ENCODE peak calls at places on chromosomes 16 and 17, in seven cellular contexts. One of them, this sample, is unnamed.

GRCh38 chr16:80583466-80583865 is 42.7 kb downstream of the DYNLRB2 start:
- DNase-seq in psoas muscle: no peak
- DNase-seq in activated CD8-positive, alpha-beta T cell treated with anti-CD3 and anti-CD28 coated beads for 36 hours: peak
- DNase-seq in WTC11: no peak
- DNase-seq in sigmoid colon: no peak
- DNase-seq in chondrocyte: no peak
- DNase-seq in RWPE1: no peak
- DNase-seq in this sample: peak

GRCh38 chr17:21676281-21677111 is 15.8 kb upstream of the KCNJ18 start:
- DNase-seq in psoas muscle: no peak
- DNase-seq in activated CD8-positive, alpha-beta T cell treated with anti-CD3 and anti-CD28 coated beads for 36 hours: no peak
- DNase-seq in WTC11: no peak
- DNase-seq in sigmoid colon: peak
- DNase-seq in chondrocyte: no peak
- DNase-seq in RWPE1: no peak
- DNase-seq in this sample: no peak

GRCh38 chr17:73025041-73025440 is 67.4 kb downstream of the SLC39A11 start:
- DNase-seq in psoas muscle: no peak
- DNase-seq in activated CD8-positive, alpha-beta T cell treated with anti-CD3 and anti-CD28 coated beads for 36 hours: no peak
- DNase-seq in WTC11: no peak
- DNase-seq in sigmoid colon: no peak
- DNase-seq in chondrocyte: no peak
- DNase-seq in RWPE1: no peak
- DNase-seq in this sample: no peak

GRCh38 chr16:85296859-85297698 is 184.8 kb upstream of the CIBAR2 start:
- DNase-seq in psoas muscle: peak
- DNase-seq in activated CD8-positive, alpha-beta T cell treated with anti-CD3 and anti-CD28 coated beads for 36 hours: peak
- DNase-seq in WTC11: peak
- DNase-seq in sigmoid colon: no peak
- DNase-seq in chondrocyte: no peak
- DNase-seq in RWPE1: peak
- DNase-seq in this sample: peak

GRCh38 chr16:64365448-64365858 is 756.4 kb downstream of the CDH11 start:
- DNase-seq in psoas muscle: no peak
- DNase-seq in activated CD8-positive, alpha-beta T cell treated with anti-CD3 and anti-CD28 coated beads for 36 hours: no peak
- DNase-seq in WTC11: no peak
- DNase-seq in sigmoid colon: no peak
- DNase-seq in chondrocyte: no peak
- DNase-seq in RWPE1: no peak
- DNase-seq in this sample: no peak

GRCh38 chr17:72381597-72382397 is 261.0 kb downstream of the SOX9 start:
- DNase-seq in psoas muscle: no peak
- DNase-seq in activated CD8-positive, alpha-beta T cell treated with anti-CD3 and anti-CD28 coated beads for 36 hours: no peak
- DNase-seq in WTC11: peak
- DNase-seq in sigmoid colon: no peak
- DNase-seq in chondrocyte: no peak
- DNase-seq in RWPE1: no peak
- DNase-seq in this sample: no peak

GRCh38 chr16:67014641-67015315 is 14.2 kb upstream of the CBFB start:
- DNase-seq in psoas muscle: no peak
- DNase-seq in activated CD8-positive, alpha-beta T cell treated with anti-CD3 and anti-CD28 coated beads for 36 hours: no peak
- DNase-seq in WTC11: no peak
- DNase-seq in sigmoid colon: peak
- DNase-seq in chondrocyte: peak
- DNase-seq in RWPE1: no peak
- DNase-seq in this sample: no peak

GRCh38 chr16:66036775-66037715 is 329.4 kb upstream of the CDH5 start:
- DNase-seq in psoas muscle: peak
- DNase-seq in activated CD8-positive, alpha-beta T cell treated with anti-CD3 and anti-CD28 coated beads for 36 hours: no peak
- DNase-seq in WTC11: no peak
- DNase-seq in sigmoid colon: no peak
- DNase-seq in chondrocyte: no peak
- DNase-seq in RWPE1: no peak
- DNase-seq in this sample: no peak

GRCh38 chr17:37614391-37614790 is 5.2 kb upstream of the SYNRG start:
- DNase-seq in psoas muscle: no peak
- DNase-seq in activated CD8-positive, alpha-beta T cell treated with anti-CD3 and anti-CD28 coated beads for 36 hours: no peak
- DNase-seq in WTC11: no peak
- DNase-seq in sigmoid colon: no peak
- DNase-seq in chondrocyte: no peak
- DNase-seq in RWPE1: peak
- DNase-seq in this sample: peak

GRCh38 chr17:77445030-77445907 is 304.5 kb downstream of the SEC14L1 start:
- DNase-seq in psoas muscle: peak
- DNase-seq in activated CD8-positive, alpha-beta T cell treated with anti-CD3 and anti-CD28 coated beads for 36 hours: peak
- DNase-seq in WTC11: no peak
- DNase-seq in sigmoid colon: peak
- DNase-seq in chondrocyte: no peak
- DNase-seq in RWPE1: no peak
- DNase-seq in this sample: no peak

GRCh38 chr16:66296591-66296990 is 69.9 kb upstream of the CDH5 start:
- DNase-seq in psoas muscle: no peak
- DNase-seq in activated CD8-positive, alpha-beta T cell treated with anti-CD3 and anti-CD28 coated beads for 36 hours: no peak
- DNase-seq in WTC11: no peak
- DNase-seq in sigmoid colon: peak
- DNase-seq in chondrocyte: no peak
- DNase-seq in RWPE1: no peak
- DNase-seq in this sample: no peak

GRCh38 chr17:36001862-36002603 is 680 bp upstream of the CCL15 start:
- DNase-seq in psoas muscle: no peak
- DNase-seq in activated CD8-positive, alpha-beta T cell treated with anti-CD3 and anti-CD28 coated beads for 36 hours: no peak
- DNase-seq in WTC11: no peak
- DNase-seq in sigmoid colon: no peak
- DNase-seq in chondrocyte: no peak
- DNase-seq in RWPE1: no peak
- DNase-seq in this sample: no peak

GRCh38 chr16:67150833-67151396 is at the start of gene B3GNT9:
- DNase-seq in psoas muscle: peak
- DNase-seq in activated CD8-positive, alpha-beta T cell treated with anti-CD3 and anti-CD28 coated beads for 36 hours: peak
- DNase-seq in WTC11: peak
- DNase-seq in sigmoid colon: peak
- DNase-seq in chondrocyte: no peak
- DNase-seq in RWPE1: peak
- DNase-seq in this sample: no peak

GRCh38 chr16:20889625-20890275 is 10.4 kb downstream of the DCUN1D3 start:
- DNase-seq in psoas muscle: no peak
- DNase-seq in activated CD8-positive, alpha-beta T cell treated with anti-CD3 and anti-CD28 coated beads for 36 hours: no peak
- DNase-seq in WTC11: no peak
- DNase-seq in sigmoid colon: no peak
- DNase-seq in chondrocyte: no peak
- DNase-seq in RWPE1: no peak
- DNase-seq in this sample: no peak

GRCh38 chr17:13393841-13394710 is 207.7 kb downstream of the HS3ST3A1 start:
- DNase-seq in psoas muscle: no peak
- DNase-seq in activated CD8-positive, alpha-beta T cell treated with anti-CD3 and anti-CD28 coated beads for 36 hours: no peak
- DNase-seq in WTC11: no peak
- DNase-seq in sigmoid colon: no peak
- DNase-seq in chondrocyte: no peak
- DNase-seq in RWPE1: peak
- DNase-seq in this sample: peak

GRCh38 chr17:67602974-67603373 is 114.8 kb upstream of the NOL11 start:
- DNase-seq in psoas muscle: no peak
- DNase-seq in activated CD8-positive, alpha-beta T cell treated with anti-CD3 and anti-CD28 coated beads for 36 hours: peak
- DNase-seq in WTC11: peak
- DNase-seq in sigmoid colon: no peak
- DNase-seq in chondrocyte: no peak
- DNase-seq in RWPE1: peak
- DNase-seq in this sample: peak

GRCh38 chr17:7837375-7838290 is 3.6 kb downstream of the KDM6B start:
- DNase-seq in psoas muscle: no peak
- DNase-seq in activated CD8-positive, alpha-beta T cell treated with anti-CD3 and anti-CD28 coated beads for 36 hours: no peak
- DNase-seq in WTC11: no peak
- DNase-seq in sigmoid colon: no peak
- DNase-seq in chondrocyte: no peak
- DNase-seq in RWPE1: no peak
- DNase-seq in this sample: no peak

GRCh38 chr16:80460004-80460403 is 80.8 kb upstream of the DYNLRB2 start:
- DNase-seq in psoas muscle: no peak
- DNase-seq in activated CD8-positive, alpha-beta T cell treated with anti-CD3 and anti-CD28 coated beads for 36 hours: no peak
- DNase-seq in WTC11: no peak
- DNase-seq in sigmoid colon: no peak
- DNase-seq in chondrocyte: no peak
- DNase-seq in RWPE1: no peak
- DNase-seq in this sample: no peak

GRCh38 chr16:68377667-68378420 is 67.0 kb downstream of the PRMT7 start:
- DNase-seq in psoas muscle: no peak
- DNase-seq in activated CD8-positive, alpha-beta T cell treated with anti-CD3 and anti-CD28 coated beads for 36 hours: no peak
- DNase-seq in WTC11: no peak
- DNase-seq in sigmoid colon: no peak
- DNase-seq in chondrocyte: peak
- DNase-seq in RWPE1: no peak
- DNase-seq in this sample: no peak

GRCh38 chr16:75805946-75806345 is 79.7 kb upstream of the CPHXL start:
- DNase-seq in psoas muscle: no peak
- DNase-seq in activated CD8-positive, alpha-beta T cell treated with anti-CD3 and anti-CD28 coated beads for 36 hours: no peak
- DNase-seq in WTC11: no peak
- DNase-seq in sigmoid colon: no peak
- DNase-seq in chondrocyte: no peak
- DNase-seq in RWPE1: no peak
- DNase-seq in this sample: no peak

GRCh38 chr16:75804368-75804767 is 78.1 kb upstream of the CPHXL start:
- DNase-seq in psoas muscle: no peak
- DNase-seq in activated CD8-positive, alpha-beta T cell treated with anti-CD3 and anti-CD28 coated beads for 36 hours: no peak
- DNase-seq in WTC11: no peak
- DNase-seq in sigmoid colon: no peak
- DNase-seq in chondrocyte: no peak
- DNase-seq in RWPE1: no peak
- DNase-seq in this sample: no peak

GRCh38 chr16:75810998-75811634 is 84.8 kb upstream of the CPHXL start:
- DNase-seq in psoas muscle: no peak
- DNase-seq in activated CD8-positive, alpha-beta T cell treated with anti-CD3 and anti-CD28 coated beads for 36 hours: no peak
- DNase-seq in WTC11: no peak
- DNase-seq in sigmoid colon: no peak
- DNase-seq in chondrocyte: no peak
- DNase-seq in RWPE1: no peak
- DNase-seq in this sample: no peak

GRCh38 chr16:75806487-75806886 is 80.2 kb upstream of the CPHXL start:
- DNase-seq in psoas muscle: no peak
- DNase-seq in activated CD8-positive, alpha-beta T cell treated with anti-CD3 and anti-CD28 coated beads for 36 hours: no peak
- DNase-seq in WTC11: no peak
- DNase-seq in sigmoid colon: no peak
- DNase-seq in chondrocyte: no peak
- DNase-seq in RWPE1: no peak
- DNase-seq in this sample: no peak

GRCh38 chr16:75810342-75810741 is 84.1 kb upstream of the CPHXL start:
- DNase-seq in psoas muscle: no peak
- DNase-seq in activated CD8-positive, alpha-beta T cell treated with anti-CD3 and anti-CD28 coated beads for 36 hours: no peak
- DNase-seq in WTC11: no peak
- DNase-seq in sigmoid colon: no peak
- DNase-seq in chondrocyte: no peak
- DNase-seq in RWPE1: no peak
- DNase-seq in this sample: no peak
- TF ChIP-seq CTCF in psoas muscle: no peak
- TF ChIP-seq CTCF in activated CD8-positive, alpha-beta T cell treated with anti-CD3 and anti-CD28 coated beads for 36 hours: no peak
- TF ChIP-seq CTCF in WTC11: no peak
- TF ChIP-seq CTCF in sigmoid colon: no peak
- TF ChIP-seq CTCF in chondrocyte: no peak
- TF ChIP-seq CTCF in RWPE1: no peak
- TF ChIP-seq CTCF in this sample: no peak

GRCh38 chr17:11628374-11628773 is 30.1 kb downstream of the DNAH9 start:
- DNase-seq in psoas muscle: no peak
- DNase-seq in activated CD8-positive, alpha-beta T cell treated with anti-CD3 and anti-CD28 coated beads for 36 hours: no peak
- DNase-seq in WTC11: peak
- DNase-seq in sigmoid colon: no peak
- DNase-seq in chondrocyte: no peak
- DNase-seq in RWPE1: no peak
- DNase-seq in this sample: no peak
- TF ChIP-seq CTCF in psoas muscle: no peak
- TF ChIP-seq CTCF in activated CD8-positive, alpha-beta T cell treated with anti-CD3 and anti-CD28 coated beads for 36 hours: no peak
- TF ChIP-seq CTCF in WTC11: peak
- TF ChIP-seq CTCF in sigmoid colon: no peak
- TF ChIP-seq CTCF in chondrocyte: no peak
- TF ChIP-seq CTCF in RWPE1: no peak
- TF ChIP-seq CTCF in this sample: peak

DNA sequence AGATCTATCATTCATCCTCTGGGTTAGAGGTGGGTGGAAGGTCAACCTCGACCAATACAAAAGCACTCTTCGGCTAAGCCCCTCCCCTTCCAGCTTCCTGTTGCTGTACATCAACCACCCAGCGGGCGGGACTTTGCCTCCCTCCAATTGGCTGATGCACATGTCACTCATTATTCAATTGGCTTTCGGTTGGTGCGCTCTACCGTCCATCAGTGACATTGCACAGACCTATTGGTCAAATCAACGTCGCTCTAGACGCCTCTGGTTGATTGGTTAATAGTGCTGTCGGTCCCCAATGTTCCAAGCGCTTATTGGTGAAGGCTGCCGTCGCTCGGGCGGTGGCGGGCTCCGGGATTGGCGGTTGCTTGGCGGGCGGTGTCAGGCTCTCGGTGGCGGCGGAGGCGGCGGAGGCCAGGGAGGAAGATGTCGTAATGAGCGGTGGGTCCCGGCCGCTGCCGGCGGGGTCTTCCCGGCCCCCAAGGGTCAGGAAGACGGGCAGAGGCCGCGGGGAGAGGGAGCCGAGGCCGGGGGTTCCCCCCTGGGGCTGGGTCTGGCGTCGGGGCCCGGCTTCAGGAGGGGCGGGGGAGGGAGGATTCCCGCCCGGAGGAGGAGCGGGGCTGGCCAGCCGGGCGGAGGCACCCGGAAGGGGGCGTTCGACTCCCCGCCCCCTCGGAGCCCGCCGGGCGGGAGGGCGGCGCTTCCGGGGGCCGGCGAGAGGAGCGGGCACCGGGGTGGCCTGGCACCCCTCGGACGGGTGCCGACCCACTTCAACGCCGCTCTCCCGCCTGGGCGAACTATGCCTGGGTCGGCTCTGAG is at the start of gene SP2:
- DNase-seq in psoas muscle: peak
- DNase-seq in activated CD8-positive, alpha-beta T cell treated with anti-CD3 and anti-CD28 coated beads for 36 hours: peak
- DNase-seq in WTC11: peak
- DNase-seq in sigmoid colon: peak
- DNase-seq in chondrocyte: peak
- DNase-seq in RWPE1: peak
- DNase-seq in this sample: peak
- TF ChIP-seq CTCF in psoas muscle: peak
- TF ChIP-seq CTCF in activated CD8-positive, alpha-beta T cell treated with anti-CD3 and anti-CD28 coated beads for 36 hours: no peak
- TF ChIP-seq CTCF in WTC11: no peak
- TF ChIP-seq CTCF in sigmoid colon: no peak
- TF ChIP-seq CTCF in chondrocyte: peak
- TF ChIP-seq CTCF in RWPE1: no peak
- TF ChIP-seq CTCF in this sample: no peak

GRCh38 chr16:76532188-76532973 is 255.2 kb downstream of the CNTNAP4 start:
- DNase-seq in psoas muscle: no peak
- DNase-seq in activated CD8-positive, alpha-beta T cell treated with anti-CD3 and anti-CD28 coated beads for 36 hours: no peak
- DNase-seq in WTC11: no peak
- DNase-seq in sigmoid colon: no peak
- DNase-seq in chondrocyte: no peak
- DNase-seq in RWPE1: no peak
- DNase-seq in this sample: no peak
- TF ChIP-seq CTCF in psoas muscle: no peak
- TF ChIP-seq CTCF in activated CD8-positive, alpha-beta T cell treated with anti-CD3 and anti-CD28 coated beads for 36 hours: no peak
- TF ChIP-seq CTCF in WTC11: no peak
- TF ChIP-seq CTCF in sigmoid colon: no peak
- TF ChIP-seq CTCF in chondrocyte: no peak
- TF ChIP-seq CTCF in RWPE1: no peak
- TF ChIP-seq CTCF in this sample: no peak

This sample was measured in MCF 10A.